ENCODE peak calls at places on chromosomes 12 and 14, in nine cellular contexts. W, B, D, I, N, A, Q, E and L are unnamed samples.

GRCh38 chr12:70983692-70984091 is 63.2 kb upstream of the PTPRR start:
- DNase-seq in W (no peak), B (no peak), D (no peak), I (no peak), N (no peak), A (no peak), Q (no peak), E (no peak), L (no peak)

GRCh38 chr12:3336606-3337311 is 154.2 kb upstream of the PRMT8 start:
- DNase-seq in W (peak; percentile 71), B (no peak), D (peak; percentile 36), I (no peak), N (no peak), A (no peak), Q (no peak), E (no peak), L (no peak)

GRCh38 chr12:11943919-11944318 is 126.8 kb upstream of the BCL2L14 start:
- DNase-seq in W (no peak), B (no peak), D (no peak), I (no peak), N (no peak), A (no peak), Q (no peak), E (no peak), L (no peak)

GRCh38 chr12:25377475-25378179 is 126.9 kb upstream of the KRAS start:
- DNase-seq in W (no peak), B (no peak), D (no peak), I (peak; percentile 37), N (no peak), A (peak; percentile 63), Q (peak; percentile 80), E (no peak), L (no peak)

GRCh38 chr14:93007225-93007997 is 84.5 kb downstream of the CHGA start:
- DNase-seq in W (peak; percentile 76), B (no peak), D (peak; percentile 58), I (no peak), N (no peak), A (no peak), Q (peak; percentile 89), E (peak; percentile 62), L (peak; percentile 83)

GRCh38 chr12:110668480-110669192 is 20.3 kb downstream of the HVCN1 start:
- DNase-seq in W (no peak), B (no peak), D (no peak), I (no peak), N (no peak), A (no peak), Q (no peak), E (no peak), L (no peak)

GRCh38 chr12:29561736-29562135 is 64.2 kb upstream of the OVCH1 start:
- DNase-seq in W (no peak), B (no peak), D (no peak), I (no peak), N (no peak), A (no peak), Q (no peak), E (no peak), L (no peak)

GRCh38 chr14:95211721-95212504 is 54.6 kb upstream of the DICER1 start:
- DNase-seq in W (no peak), B (no peak), D (no peak), I (no peak), N (no peak), A (no peak), Q (no peak), E (peak; percentile 38), L (no peak)

GRCh38 chr12:30531731-30532678 is 163.7 kb downstream of the IPO8 start:
- DNase-seq in W (no peak), B (no peak), D (no peak), I (no peak), N (no peak), A (no peak), Q (no peak), E (no peak), L (no peak)

GRCh38 chr14:94560782-94561655 is at the start of gene SERPINA4:
- DNase-seq in W (no peak), B (no peak), D (no peak), I (no peak), N (no peak), A (no peak), Q (no peak), E (no peak), L (no peak)

DNA sequence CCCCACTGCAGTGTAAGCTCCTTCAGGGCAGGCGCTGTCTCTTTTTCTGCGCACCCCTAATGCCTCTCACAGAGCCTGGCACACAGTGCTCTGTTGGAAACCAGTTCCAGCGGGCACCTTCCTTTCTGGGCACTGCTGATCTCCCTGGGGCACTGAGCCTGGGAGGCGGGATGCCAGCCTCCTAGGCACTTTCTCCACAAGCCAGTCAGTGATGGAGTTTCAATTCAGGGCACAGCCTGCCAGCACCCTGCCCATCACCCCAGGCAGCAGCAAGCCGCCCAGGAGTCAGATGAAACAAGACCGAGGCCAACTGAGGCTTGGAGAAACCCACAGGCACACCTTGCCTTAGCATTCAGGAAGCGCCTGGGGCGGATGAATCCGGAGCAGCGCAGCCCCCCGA is 5.7 kb upstream of the CTDSP2 start:
- DNase-seq in W (peak; percentile 76), B (peak; percentile 54), D (no peak), I (no peak), N (no peak), A (no peak), Q (no peak), E (no peak), L (no peak)
- H3K4me3 ChIP-seq in W (peak overlapping the region; percentile 19), B (peak overlapping the region; percentile 53), D (peak overlapping the region; percentile 36), I (no peak overlapping the region), N (no peak overlapping the region), A (no peak overlapping the region), Q (peak overlapping the region; percentile 27), E (peak overlapping the region; percentile 10), L (peak overlapping the region; percentile 57)

DNA sequence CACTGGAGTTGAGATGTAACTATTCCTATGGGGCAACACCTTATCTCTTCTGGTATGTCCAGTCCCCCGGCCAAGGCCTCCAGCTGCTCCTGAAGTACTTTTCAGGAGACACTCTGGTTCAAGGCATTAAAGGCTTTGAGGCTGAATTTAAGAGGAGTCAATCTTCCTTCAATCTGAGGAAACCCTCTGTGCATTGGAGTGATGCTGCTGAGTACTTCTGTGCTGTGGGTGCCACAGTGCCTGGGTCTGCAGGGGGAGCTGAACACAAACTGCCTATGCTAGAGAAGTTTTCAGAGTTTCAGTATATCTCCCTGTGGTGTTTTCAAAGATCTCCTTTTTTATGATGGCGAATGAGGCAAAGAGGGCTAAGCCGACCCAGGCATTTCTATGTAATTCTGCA is 179.2 kb upstream of the OR4E1 start:
- DNase-seq in W (no peak), B (no peak), D (no peak), I (no peak), N (no peak), A (no peak), Q (no peak), E (no peak), L (no peak)
- H3K4me3 ChIP-seq in W (no peak overlapping the region), B (no peak overlapping the region), D (no peak overlapping the region), I (no peak overlapping the region), N (no peak overlapping the region), A (no peak overlapping the region), Q (no peak overlapping the region), E (no peak overlapping the region), L (no peak overlapping the region)

GRCh38 chr12:120257041-120257821 is 8.3 kb downstream of the PXN start:
- DNase-seq in W (peak; percentile 85), B (peak; percentile 72), D (peak; percentile 78), I (peak; percentile 75), N (no peak), A (peak; percentile 84), Q (peak; percentile 96), E (no peak), L (no peak)
- H3K4me3 ChIP-seq in W (no peak overlapping the region), B (peak overlapping the region; percentile 22), D (no peak overlapping the region), I (peak overlapping the region; percentile 3), N (no peak overlapping the region), A (peak overlapping the region; percentile 35), Q (peak overlapping the region; percentile 3), E (no peak overlapping the region), L (no peak overlapping the region)

GRCh38 chr12:7645395-7646177 is 20.1 kb downstream of the APOBEC1 start:
- DNase-seq in W (no peak), B (no peak), D (no peak), I (no peak), N (peak; percentile 16), A (no peak), Q (peak; percentile 54), E (no peak), L (no peak)
- H3K4me3 ChIP-seq in W (no peak overlapping the region), B (no peak overlapping the region), D (no peak overlapping the region), I (no peak overlapping the region), N (no peak overlapping the region), A (no peak overlapping the region), Q (no peak overlapping the region), E (no peak overlapping the region), L (no peak overlapping the region)

DNA sequence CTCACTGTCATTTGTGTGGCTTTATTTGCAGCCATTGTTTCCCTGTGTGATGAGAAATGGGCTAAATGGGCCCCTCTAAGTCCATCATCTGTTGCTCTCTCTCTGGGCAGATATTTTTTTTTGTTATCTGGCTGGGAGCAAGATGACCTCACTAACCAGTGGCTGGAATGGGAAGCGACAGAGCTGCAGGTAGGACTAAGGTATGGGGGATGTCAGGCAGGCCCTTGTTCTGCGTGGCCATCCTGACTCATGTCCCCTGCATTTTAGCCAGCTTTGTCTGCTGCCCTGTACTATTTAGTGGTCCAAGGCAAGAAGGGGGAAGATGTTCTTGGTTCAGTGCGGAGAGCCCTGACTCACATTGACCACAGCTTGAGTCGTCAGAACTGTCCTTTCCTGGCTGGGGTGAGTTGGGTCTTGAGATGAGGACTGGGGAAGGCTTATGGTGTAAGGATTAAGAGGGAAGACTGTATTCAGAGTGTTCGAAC is 1.3 kb downstream of the MARS1 start:
- DNase-seq in W (no peak), B (no peak), D (no peak), I (no peak), N (no peak), A (no peak), Q (peak; percentile 62), E (no peak), L (no peak)
- H3K4me3 ChIP-seq in W (peak overlapping the region; percentile 84), B (peak overlapping the region; percentile 82), D (peak overlapping the region; percentile 55), I (peak overlapping the region; percentile 64), N (peak overlapping the region; percentile 92), A (peak overlapping the region; percentile 100), Q (peak overlapping the region; percentile 99), E (no peak overlapping the region), L (no peak overlapping the region)

DNA sequence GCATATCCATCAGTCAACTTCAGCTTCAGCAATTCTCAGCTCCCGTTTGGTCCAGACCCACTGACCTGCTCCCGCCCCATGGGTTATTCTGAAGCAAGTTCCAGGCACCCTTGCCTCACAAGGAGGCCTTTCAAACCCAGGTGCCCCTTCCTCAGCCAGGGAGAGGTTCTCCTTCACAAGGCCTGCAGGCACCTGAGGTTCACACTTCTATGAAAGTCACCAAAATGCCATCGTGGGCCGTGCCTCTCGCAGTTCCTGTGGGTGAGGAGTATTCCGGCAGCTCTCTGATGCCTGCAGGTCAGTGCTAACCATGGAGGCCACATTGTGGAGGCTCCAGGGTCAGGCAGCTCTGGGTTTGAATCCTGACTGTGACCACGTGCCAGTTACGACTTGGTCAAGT is 40.2 kb upstream of the BCL7A start:
- DNase-seq in W (no peak), B (no peak), D (no peak), I (no peak), N (no peak), A (no peak), Q (no peak), E (no peak), L (no peak)
- H3K4me3 ChIP-seq in W (no peak overlapping the region), B (no peak overlapping the region), D (no peak overlapping the region), I (no peak overlapping the region), N (no peak overlapping the region), A (no peak overlapping the region), Q (no peak overlapping the region), E (no peak overlapping the region), L (no peak overlapping the region)